ENCODE peak calls at places on chromosome 19, in ten cellular contexts. One of them, this sample, is unnamed.

GRCh38 chr19:50413096-50413495 is 5.6 kb upstream of the SPIB start:
- DNase-seq in kidney epithelial cell: no peak
- DNase-seq in IMR-90: no peak
- DNase-seq in CD4-positive, alpha-beta memory T cell: no peak
- DNase-seq in upper lobe of left lung: no peak
- DNase-seq in thoracic aorta: no peak
- DNase-seq in fibroblast of the aortic adventitia: no peak
- DNase-seq in body of pancreas: no peak
- DNase-seq in lower lobe of right lung: no peak
- DNase-seq in tibial artery: no peak
- DNase-seq in this sample: no peak

GRCh38 chr19:46984077-46985010 is 35.3 kb upstream of the NPAS1 start:
- DNase-seq in upper lobe of left lung: peak
- DNase-seq in CD4-positive, alpha-beta memory T cell: no peak
- DNase-seq in kidney epithelial cell: no peak
- DNase-seq in fibroblast of the aortic adventitia: peak
- DNase-seq in body of pancreas: peak
- DNase-seq in tibial artery: no peak
- DNase-seq in IMR-90: peak
- DNase-seq in lower lobe of right lung: no peak
- DNase-seq in thoracic aorta: no peak
- DNase-seq in this sample: no peak

GRCh38 chr19:48596679-48597465 is 9.7 kb upstream of the SPACA4 start:
- DNase-seq in tibial artery: no peak
- DNase-seq in CD4-positive, alpha-beta memory T cell: peak
- DNase-seq in lower lobe of right lung: no peak
- DNase-seq in IMR-90: no peak
- DNase-seq in thoracic aorta: no peak
- DNase-seq in body of pancreas: no peak
- DNase-seq in upper lobe of left lung: no peak
- DNase-seq in fibroblast of the aortic adventitia: no peak
- DNase-seq in kidney epithelial cell: no peak
- DNase-seq in this sample: no peak

GRCh38 chr19:51564791-51565190 is 6.3 kb upstream of the ZNF175 start:
- DNase-seq in IMR-90: no peak
- DNase-seq in kidney epithelial cell: no peak
- DNase-seq in tibial artery: no peak
- DNase-seq in thoracic aorta: no peak
- DNase-seq in lower lobe of right lung: no peak
- DNase-seq in body of pancreas: no peak
- DNase-seq in upper lobe of left lung: no peak
- DNase-seq in fibroblast of the aortic adventitia: no peak
- DNase-seq in CD4-positive, alpha-beta memory T cell: no peak
- DNase-seq in this sample: no peak

GRCh38 chr19:10111405-10111811 is at the start of gene P2RY11:
- DNase-seq in kidney epithelial cell: no peak
- DNase-seq in fibroblast of the aortic adventitia: no peak
- DNase-seq in upper lobe of left lung: no peak
- DNase-seq in body of pancreas: no peak
- DNase-seq in IMR-90: no peak
- DNase-seq in thoracic aorta: no peak
- DNase-seq in tibial artery: no peak
- DNase-seq in CD4-positive, alpha-beta memory T cell: no peak
- DNase-seq in lower lobe of right lung: peak
- DNase-seq in this sample: no peak

GRCh38 chr19:30171795-30172642 is 200.2 kb upstream of the ZNF536 start:
- DNase-seq in upper lobe of left lung: no peak
- DNase-seq in CD4-positive, alpha-beta memory T cell: no peak
- DNase-seq in lower lobe of right lung: no peak
- DNase-seq in tibial artery: no peak
- DNase-seq in fibroblast of the aortic adventitia: no peak
- DNase-seq in kidney epithelial cell: no peak
- DNase-seq in IMR-90: no peak
- DNase-seq in body of pancreas: no peak
- DNase-seq in thoracic aorta: no peak
- DNase-seq in this sample: no peak

GRCh38 chr19:43639507-43640423 is at the start of gene CADM4:
- DNase-seq in tibial artery: no peak
- DNase-seq in upper lobe of left lung: peak
- DNase-seq in body of pancreas: peak
- DNase-seq in thoracic aorta: no peak
- DNase-seq in CD4-positive, alpha-beta memory T cell: peak
- DNase-seq in lower lobe of right lung: peak
- DNase-seq in kidney epithelial cell: no peak
- DNase-seq in fibroblast of the aortic adventitia: no peak
- DNase-seq in IMR-90: no peak
- DNase-seq in this sample: no peak

GRCh38 chr19:6639439-6639838 is 30.5 kb downstream of the TNFSF14 start:
- DNase-seq in tibial artery: no peak
- DNase-seq in fibroblast of the aortic adventitia: no peak
- DNase-seq in lower lobe of right lung: no peak
- DNase-seq in CD4-positive, alpha-beta memory T cell: no peak
- DNase-seq in IMR-90: no peak
- DNase-seq in kidney epithelial cell: peak
- DNase-seq in body of pancreas: no peak
- DNase-seq in upper lobe of left lung: no peak
- DNase-seq in thoracic aorta: no peak
- DNase-seq in this sample: no peak

GRCh38 chr19:16340654-16341053 is 16.0 kb downstream of the KLF2 start:
- DNase-seq in upper lobe of left lung: no peak
- DNase-seq in fibroblast of the aortic adventitia: no peak
- DNase-seq in thoracic aorta: no peak
- DNase-seq in CD4-positive, alpha-beta memory T cell: no peak
- DNase-seq in lower lobe of right lung: no peak
- DNase-seq in IMR-90: no peak
- DNase-seq in tibial artery: no peak
- DNase-seq in body of pancreas: no peak
- DNase-seq in kidney epithelial cell: no peak
- DNase-seq in this sample: no peak

GRCh38 chr19:16340092-16340491 is 15.5 kb downstream of the KLF2 start:
- DNase-seq in tibial artery: no peak
- DNase-seq in kidney epithelial cell: no peak
- DNase-seq in IMR-90: peak
- DNase-seq in upper lobe of left lung: no peak
- DNase-seq in CD4-positive, alpha-beta memory T cell: no peak
- DNase-seq in thoracic aorta: no peak
- DNase-seq in lower lobe of right lung: no peak
- DNase-seq in fibroblast of the aortic adventitia: no peak
- DNase-seq in body of pancreas: no peak
- DNase-seq in this sample: no peak

GRCh38 chr19:16337809-16338469 is 13.3 kb downstream of the KLF2 start:
- DNase-seq in CD4-positive, alpha-beta memory T cell: no peak
- DNase-seq in IMR-90: no peak
- DNase-seq in tibial artery: no peak
- DNase-seq in fibroblast of the aortic adventitia: no peak
- DNase-seq in upper lobe of left lung: no peak
- DNase-seq in kidney epithelial cell: no peak
- DNase-seq in lower lobe of right lung: no peak
- DNase-seq in body of pancreas: no peak
- DNase-seq in thoracic aorta: no peak
- DNase-seq in this sample: no peak

GRCh38 chr19:16339361-16339725 is 14.7 kb downstream of the KLF2 start:
- DNase-seq in kidney epithelial cell: no peak
- DNase-seq in lower lobe of right lung: no peak
- DNase-seq in upper lobe of left lung: no peak
- DNase-seq in body of pancreas: no peak
- DNase-seq in tibial artery: no peak
- DNase-seq in IMR-90: no peak
- DNase-seq in CD4-positive, alpha-beta memory T cell: no peak
- DNase-seq in thoracic aorta: no peak
- DNase-seq in fibroblast of the aortic adventitia: no peak
- DNase-seq in this sample: no peak

DNA sequence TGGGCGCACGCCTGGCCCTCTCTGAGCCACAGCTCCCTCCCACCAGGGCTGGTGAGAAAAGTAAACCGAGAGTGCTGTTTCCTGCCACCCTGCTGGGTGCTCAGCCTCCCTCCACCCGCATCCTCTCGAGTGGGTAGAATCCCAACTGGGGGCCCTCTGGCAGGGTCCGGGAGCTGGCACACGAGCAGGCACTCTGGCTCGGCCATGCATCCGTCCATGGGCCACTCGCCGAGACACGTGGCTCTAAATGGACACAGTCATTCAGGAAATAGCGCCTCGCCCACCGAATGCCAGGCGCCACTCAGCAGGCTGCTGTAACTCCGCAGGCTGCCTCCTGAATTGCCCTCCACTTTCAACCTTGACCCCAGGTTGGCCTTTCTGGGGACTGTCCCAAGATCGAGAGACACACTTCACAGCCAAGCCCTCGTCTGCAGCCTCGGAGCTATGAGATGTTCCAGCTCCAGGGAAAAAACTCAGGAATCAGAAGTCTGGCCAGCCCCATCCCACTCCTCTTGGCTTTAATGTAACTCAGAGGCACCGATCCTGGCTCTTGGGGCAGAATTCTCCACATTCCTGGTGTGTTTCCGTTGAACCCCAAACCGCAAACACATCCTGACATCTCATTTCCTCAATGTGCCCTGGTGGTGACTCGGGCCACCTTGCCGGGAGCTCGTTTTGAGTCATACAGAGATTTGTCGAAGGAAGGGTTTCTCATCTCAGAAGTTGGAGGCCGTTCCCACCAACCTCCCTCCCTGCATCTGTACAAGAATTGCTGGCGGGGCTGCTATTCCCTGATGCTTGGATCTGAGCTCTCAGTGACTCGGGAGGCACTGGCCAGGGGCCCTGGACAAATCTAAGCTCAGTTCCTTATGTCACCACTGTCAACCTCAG is 14.1 kb downstream of the KLF2 start:
- DNase-seq in fibroblast of the aortic adventitia: peak
- DNase-seq in kidney epithelial cell: peak
- DNase-seq in CD4-positive, alpha-beta memory T cell: peak
- DNase-seq in tibial artery: peak
- DNase-seq in thoracic aorta: peak
- DNase-seq in IMR-90: peak
- DNase-seq in upper lobe of left lung: peak
- DNase-seq in lower lobe of right lung: peak
- DNase-seq in body of pancreas: no peak
- DNase-seq in this sample: no peak
- H3K4me3 ChIP-seq in fibroblast of the aortic adventitia: no peak
- H3K4me3 ChIP-seq in kidney epithelial cell: no peak
- H3K4me3 ChIP-seq in CD4-positive, alpha-beta memory T cell: peak
- H3K4me3 ChIP-seq in tibial artery: peak
- H3K4me3 ChIP-seq in thoracic aorta: peak
- H3K4me3 ChIP-seq in IMR-90: no peak
- H3K4me3 ChIP-seq in upper lobe of left lung: peak
- H3K4me3 ChIP-seq in lower lobe of right lung: peak
- H3K4me3 ChIP-seq in body of pancreas: no peak
- H3K4me3 ChIP-seq in this sample: no peak

DNA sequence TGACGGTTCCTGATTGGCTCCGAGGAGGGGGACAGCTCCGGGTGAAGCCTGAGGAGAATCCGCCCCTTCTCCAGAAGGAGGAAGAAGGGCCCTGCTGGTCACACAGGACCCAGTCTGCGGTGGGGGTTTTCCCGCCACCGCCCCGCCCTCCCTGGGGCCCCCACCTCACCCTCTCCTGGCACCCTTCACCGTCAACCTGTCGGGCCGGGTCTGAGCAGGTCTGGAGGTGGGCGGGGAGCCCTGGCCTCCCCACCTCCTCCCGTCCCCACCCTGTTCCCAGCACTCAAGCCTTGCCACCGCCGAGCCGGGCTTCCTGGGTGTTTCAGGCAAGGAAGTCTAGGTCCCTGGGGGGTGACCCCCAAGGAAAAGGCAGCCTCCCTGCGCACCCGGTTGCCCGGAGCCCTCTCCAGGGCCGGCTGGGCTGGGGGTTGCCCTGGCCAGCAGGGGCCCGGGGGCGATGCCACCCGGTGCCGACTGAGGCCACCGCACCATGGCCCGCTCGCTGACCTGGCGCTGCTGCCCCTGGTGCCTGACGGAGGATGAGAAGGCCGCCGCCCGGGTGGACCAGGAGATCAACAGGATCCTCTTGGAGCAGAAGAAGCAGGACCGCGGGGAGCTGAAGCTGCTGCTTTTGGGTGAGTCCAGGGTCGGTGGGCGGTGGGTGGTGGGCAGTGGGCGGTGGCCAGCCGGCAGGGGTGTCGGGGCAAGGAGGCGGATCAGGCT is at the start of gene GNA15:
- DNase-seq in fibroblast of the aortic adventitia: no peak
- DNase-seq in CD4-positive, alpha-beta memory T cell: peak
- DNase-seq in upper lobe of left lung: peak
- DNase-seq in lower lobe of right lung: peak
- DNase-seq in tibial artery: no peak
- DNase-seq in body of pancreas: no peak
- DNase-seq in IMR-90: no peak
- DNase-seq in kidney epithelial cell: no peak
- DNase-seq in thoracic aorta: no peak
- DNase-seq in this sample: no peak
- H3K4me3 ChIP-seq in fibroblast of the aortic adventitia: no peak
- H3K4me3 ChIP-seq in CD4-positive, alpha-beta memory T cell: no peak
- H3K4me3 ChIP-seq in upper lobe of left lung: peak
- H3K4me3 ChIP-seq in lower lobe of right lung: peak
- H3K4me3 ChIP-seq in tibial artery: peak
- H3K4me3 ChIP-seq in body of pancreas: no peak
- H3K4me3 ChIP-seq in IMR-90: no peak
- H3K4me3 ChIP-seq in kidney epithelial cell: no peak
- H3K4me3 ChIP-seq in thoracic aorta: peak
- H3K4me3 ChIP-seq in this sample: peak

DNA sequence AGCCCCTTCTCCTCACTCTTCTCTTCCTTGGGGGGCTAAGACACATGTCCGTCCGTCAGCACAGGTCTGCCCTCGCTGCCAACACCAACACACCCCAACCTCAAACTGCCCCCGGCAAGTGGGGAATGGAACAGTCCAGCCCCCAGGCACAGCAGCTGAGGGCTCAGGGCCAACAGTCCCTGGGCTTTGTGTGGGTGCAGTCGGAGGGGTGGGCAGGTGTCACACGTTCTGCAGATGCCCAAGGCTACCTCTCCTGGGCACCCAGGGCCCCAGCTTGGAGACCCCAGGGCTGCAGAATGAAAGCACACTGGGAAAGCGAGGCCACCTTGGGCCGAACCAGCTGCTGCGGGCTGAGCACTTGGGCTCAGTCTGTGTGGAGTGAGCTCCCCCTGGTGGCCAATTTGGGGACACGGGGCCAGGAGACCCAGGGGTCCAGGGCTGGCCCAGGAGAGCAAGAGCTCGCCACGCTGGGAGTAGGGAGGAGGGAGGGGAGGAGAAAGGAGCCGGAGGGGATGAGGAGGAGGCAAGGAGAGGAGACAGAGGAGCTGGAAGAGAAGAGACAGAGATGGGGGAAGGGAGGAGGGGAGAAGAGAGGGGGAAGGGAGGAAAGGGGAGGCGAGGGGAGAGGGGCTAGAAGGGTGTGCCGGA is 14.0 kb upstream of the ATP8B3 start:
- DNase-seq in body of pancreas: peak
- DNase-seq in IMR-90: peak
- DNase-seq in thoracic aorta: no peak
- DNase-seq in fibroblast of the aortic adventitia: peak
- DNase-seq in CD4-positive, alpha-beta memory T cell: peak
- DNase-seq in lower lobe of right lung: peak
- DNase-seq in kidney epithelial cell: no peak
- DNase-seq in upper lobe of left lung: peak
- DNase-seq in tibial artery: peak
- DNase-seq in this sample: peak
- H3K4me3 ChIP-seq in body of pancreas: no peak
- H3K4me3 ChIP-seq in IMR-90: no peak
- H3K4me3 ChIP-seq in thoracic aorta: no peak
- H3K4me3 ChIP-seq in fibroblast of the aortic adventitia: no peak
- H3K4me3 ChIP-seq in CD4-positive, alpha-beta memory T cell: no peak
- H3K4me3 ChIP-seq in lower lobe of right lung: no peak
- H3K4me3 ChIP-seq in kidney epithelial cell: no peak
- H3K4me3 ChIP-seq in upper lobe of left lung: no peak
- H3K4me3 ChIP-seq in tibial artery: no peak
- H3K4me3 ChIP-seq in this sample: no peak

GRCh38 chr19:33621811-33622504 is at the start of gene CHST8:
- DNase-seq in thoracic aorta: no peak
- DNase-seq in kidney epithelial cell: no peak
- DNase-seq in lower lobe of right lung: no peak
- DNase-seq in upper lobe of left lung: no peak
- DNase-seq in IMR-90: no peak
- DNase-seq in fibroblast of the aortic adventitia: peak
- DNase-seq in CD4-positive, alpha-beta memory T cell: no peak
- DNase-seq in body of pancreas: no peak
- DNase-seq in tibial artery: no peak
- DNase-seq in this sample: no peak
- H3K4me3 ChIP-seq in thoracic aorta: peak
- H3K4me3 ChIP-seq in kidney epithelial cell: no peak
- H3K4me3 ChIP-seq in lower lobe of right lung: peak
- H3K4me3 ChIP-seq in upper lobe of left lung: peak
- H3K4me3 ChIP-seq in IMR-90: peak
- H3K4me3 ChIP-seq in fibroblast of the aortic adventitia: peak
- H3K4me3 ChIP-seq in CD4-positive, alpha-beta memory T cell: no peak
- H3K4me3 ChIP-seq in body of pancreas: peak
- H3K4me3 ChIP-seq in tibial artery: peak
- H3K4me3 ChIP-seq in this sample: peak